ENCODE peak calls at places on chromosome 4, in four cellular contexts. One of them, this sample, is unnamed.

GRCh38 chr4:99324978-99325377 is 3.8 kb upstream of the ADH1B start:
- DNase-seq in MV-4-11: no peak
- DNase-seq in progenitor cell of endocrine pancreas: no peak
- DNase-seq in fibroblast of the aortic adventitia: peak; percentile 98
- DNase-seq in this sample: no peak

GRCh38 chr4:2934077-2934812 is 29.0 kb downstream of the NOP14 start:
- DNase-seq in fibroblast of the aortic adventitia: peak; percentile 54
- DNase-seq in MV-4-11: peak; percentile 85
- DNase-seq in progenitor cell of endocrine pancreas: no peak
- DNase-seq in this sample: peak; percentile 88

GRCh38 chr4:61911313-61911756 is 711.2 kb downstream of the ADGRL3 start:
- DNase-seq in fibroblast of the aortic adventitia: no peak
- DNase-seq in MV-4-11: peak; percentile 7
- DNase-seq in progenitor cell of endocrine pancreas: no peak
- DNase-seq in this sample: no peak

GRCh38 chr4:182764137-182764536 is 153.0 kb downstream of the DCTD start:
- DNase-seq in fibroblast of the aortic adventitia: no peak
- DNase-seq in progenitor cell of endocrine pancreas: no peak
- DNase-seq in MV-4-11: no peak
- DNase-seq in this sample: no peak

GRCh38 chr4:115851918-115852766 is 738.7 kb upstream of the NDST4 start:
- DNase-seq in fibroblast of the aortic adventitia: no peak
- DNase-seq in progenitor cell of endocrine pancreas: peak; percentile 47
- DNase-seq in MV-4-11: peak; percentile 22
- DNase-seq in this sample: no peak

GRCh38 chr4:149223659-149224058 is 592.0 kb downstream of the IQCM start:
- DNase-seq in fibroblast of the aortic adventitia: no peak
- DNase-seq in MV-4-11: no peak
- DNase-seq in progenitor cell of endocrine pancreas: no peak
- DNase-seq in this sample: no peak

GRCh38 chr4:143762511-143762910 is 62.0 kb upstream of the FREM3 start:
- DNase-seq in fibroblast of the aortic adventitia: no peak
- DNase-seq in progenitor cell of endocrine pancreas: no peak
- DNase-seq in MV-4-11: no peak
- DNase-seq in this sample: no peak

GRCh38 chr4:139956436-139957107 is 197.4 kb downstream of the MAML3 start:
- DNase-seq in fibroblast of the aortic adventitia: peak; percentile 55
- DNase-seq in MV-4-11: no peak
- DNase-seq in progenitor cell of endocrine pancreas: no peak
- DNase-seq in this sample: no peak

GRCh38 chr4:178414042-178414441 is 971.8 kb upstream of the AGA start:
- DNase-seq in MV-4-11: no peak
- DNase-seq in progenitor cell of endocrine pancreas: no peak
- DNase-seq in fibroblast of the aortic adventitia: no peak
- DNase-seq in this sample: no peak

GRCh38 chr4:158914178-158914577 is 145.4 kb downstream of the FNIP2 start:
- DNase-seq in fibroblast of the aortic adventitia: peak; percentile 83
- DNase-seq in MV-4-11: no peak
- DNase-seq in progenitor cell of endocrine pancreas: no peak
- DNase-seq in this sample: no peak

GRCh38 chr4:73593631-73594241 is 26.5 kb downstream of the RASSF6 start:
- DNase-seq in fibroblast of the aortic adventitia: peak; percentile 66
- DNase-seq in MV-4-11: peak; percentile 11
- DNase-seq in progenitor cell of endocrine pancreas: no peak
- DNase-seq in this sample: no peak

GRCh38 chr4:98446499-98447375 is 185.6 kb downstream of the RAP1GDS1 start:
- DNase-seq in fibroblast of the aortic adventitia: no peak
- DNase-seq in MV-4-11: peak; percentile 65
- DNase-seq in progenitor cell of endocrine pancreas: no peak
- DNase-seq in this sample: no peak

GRCh38 chr4:157127571-157127970 is 51.6 kb downstream of the GLRB start:
- DNase-seq in MV-4-11: no peak
- DNase-seq in fibroblast of the aortic adventitia: no peak
- DNase-seq in progenitor cell of endocrine pancreas: no peak
- DNase-seq in this sample: no peak

GRCh38 chr4:123462007-123462406 is 65.4 kb downstream of the SPRY1 start:
- DNase-seq in progenitor cell of endocrine pancreas: no peak
- DNase-seq in MV-4-11: no peak
- DNase-seq in fibroblast of the aortic adventitia: no peak
- DNase-seq in this sample: no peak

GRCh38 chr4:130147618-130148017 is 1051.7 kb downstream of the C4orf33 start:
- DNase-seq in MV-4-11: no peak
- DNase-seq in progenitor cell of endocrine pancreas: no peak
- DNase-seq in fibroblast of the aortic adventitia: no peak
- DNase-seq in this sample: no peak

GRCh38 chr4:76339364-76339763 is 32.8 kb downstream of the STBD1 start:
- DNase-seq in fibroblast of the aortic adventitia: no peak
- DNase-seq in progenitor cell of endocrine pancreas: no peak
- DNase-seq in MV-4-11: peak; percentile 29
- DNase-seq in this sample: no peak

GRCh38 chr4:24322517-24322916 is 261.8 kb downstream of the DHX15 start:
- DNase-seq in progenitor cell of endocrine pancreas: no peak
- DNase-seq in fibroblast of the aortic adventitia: peak; percentile 10
- DNase-seq in MV-4-11: no peak
- DNase-seq in this sample: no peak

GRCh38 chr4:180160195-180160985 is 2082.8 kb upstream of the TENM3 start:
- DNase-seq in MV-4-11: no peak
- DNase-seq in progenitor cell of endocrine pancreas: no peak
- DNase-seq in fibroblast of the aortic adventitia: no peak
- DNase-seq in this sample: no peak

GRCh38 chr4:173134426-173134825 is 34.2 kb upstream of the GALNT7 start:
- DNase-seq in progenitor cell of endocrine pancreas: no peak
- DNase-seq in fibroblast of the aortic adventitia: no peak
- DNase-seq in MV-4-11: no peak
- DNase-seq in this sample: no peak

GRCh38 chr4:132527817-132528216 is 621.3 kb upstream of the PCDH10 start:
- DNase-seq in MV-4-11: no peak
- DNase-seq in progenitor cell of endocrine pancreas: no peak
- DNase-seq in fibroblast of the aortic adventitia: no peak
- DNase-seq in this sample: no peak

GRCh38 chr4:177367336-177367735 is 57.7 kb downstream of the NEIL3 start:
- DNase-seq in MV-4-11: peak; percentile 20
- DNase-seq in fibroblast of the aortic adventitia: peak; percentile 28
- DNase-seq in progenitor cell of endocrine pancreas: no peak
- DNase-seq in this sample: no peak

GRCh38 chr4:120769227-120769626 is 153.3 kb downstream of the PRDM5 start:
- DNase-seq in MV-4-11: no peak
- DNase-seq in fibroblast of the aortic adventitia: peak; percentile 61
- DNase-seq in progenitor cell of endocrine pancreas: no peak
- DNase-seq in this sample: no peak

GRCh38 chr4:175253184-175253902 is 335.2 kb downstream of the ADAM29 start:
- DNase-seq in progenitor cell of endocrine pancreas: no peak
- DNase-seq in MV-4-11: no peak
- DNase-seq in fibroblast of the aortic adventitia: no peak
- DNase-seq in this sample: peak; percentile 28

GRCh38 chr4:23516719-23517118 is 373.1 kb downstream of the PPARGC1A start:
- DNase-seq in MV-4-11: no peak
- DNase-seq in progenitor cell of endocrine pancreas: no peak
- DNase-seq in fibroblast of the aortic adventitia: no peak
- DNase-seq in this sample: no peak

GRCh38 chr4:54001558-54002365 is 62.6 kb downstream of the CHIC2 start:
- DNase-seq in fibroblast of the aortic adventitia: no peak
- DNase-seq in MV-4-11: peak; percentile 52
- DNase-seq in progenitor cell of endocrine pancreas: no peak
- DNase-seq in this sample: no peak

GRCh38 chr4:41148292-41148691 is 66.0 kb downstream of the APBB2 start:
- DNase-seq in fibroblast of the aortic adventitia: no peak
- DNase-seq in progenitor cell of endocrine pancreas: no peak
- DNase-seq in MV-4-11: no peak
- DNase-seq in this sample: no peak

GRCh38 chr4:161188578-161188977 is 975.2 kb downstream of the FSTL5 start:
- DNase-seq in fibroblast of the aortic adventitia: no peak
- DNase-seq in progenitor cell of endocrine pancreas: no peak
- DNase-seq in MV-4-11: no peak
- DNase-seq in this sample: no peak

GRCh38 chr4:185143596-185143969 is 517 bp downstream of the SLC25A4 start:
- DNase-seq in progenitor cell of endocrine pancreas: no peak
- DNase-seq in MV-4-11: no peak
- DNase-seq in fibroblast of the aortic adventitia: peak; percentile 36
- DNase-seq in this sample: peak; percentile 78

GRCh38 chr4:1246901-1247810 is 1.8 kb downstream of the CTBP1 start:
- DNase-seq in MV-4-11: no peak
- DNase-seq in progenitor cell of endocrine pancreas: peak; percentile 7
- DNase-seq in fibroblast of the aortic adventitia: no peak
- DNase-seq in this sample: peak; percentile 79

GRCh38 chr4:104015680-104016079 is 295.9 kb upstream of the TACR3 start:
- DNase-seq in MV-4-11: no peak
- DNase-seq in progenitor cell of endocrine pancreas: no peak
- DNase-seq in fibroblast of the aortic adventitia: no peak
- DNase-seq in this sample: no peak

GRCh38 chr4:177118596-177118995 is 191.1 kb upstream of the NEIL3 start:
- DNase-seq in fibroblast of the aortic adventitia: peak; percentile 100
- DNase-seq in progenitor cell of endocrine pancreas: no peak
- DNase-seq in MV-4-11: no peak
- DNase-seq in this sample: no peak

GRCh38 chr4:112910109-112910736 is 139.2 kb upstream of the ANK2 start:
- DNase-seq in progenitor cell of endocrine pancreas: no peak
- DNase-seq in MV-4-11: no peak
- DNase-seq in fibroblast of the aortic adventitia: peak; percentile 89
- DNase-seq in this sample: no peak

GRCh38 chr4:108783666-108784463 is 21.0 kb upstream of the ETNPPL start:
- DNase-seq in progenitor cell of endocrine pancreas: no peak
- DNase-seq in fibroblast of the aortic adventitia: peak; percentile 37
- DNase-seq in MV-4-11: peak; percentile 17
- DNase-seq in this sample: no peak

GRCh38 chr4:112704991-112705845 is 68.3 kb downstream of the LARP7 start:
- DNase-seq in fibroblast of the aortic adventitia: peak; percentile 51
- DNase-seq in MV-4-11: no peak
- DNase-seq in progenitor cell of endocrine pancreas: peak; percentile 18
- DNase-seq in this sample: no peak

GRCh38 chr4:39700500-39700899 is 2.6 kb downstream of the UBE2K start:
- DNase-seq in progenitor cell of endocrine pancreas: no peak
- DNase-seq in fibroblast of the aortic adventitia: no peak
- DNase-seq in MV-4-11: no peak
- DNase-seq in this sample: no peak

GRCh38 chr4:55554453-55555030 is 7.8 kb upstream of the CLOCK start:
- DNase-seq in progenitor cell of endocrine pancreas: no peak
- DNase-seq in MV-4-11: peak; percentile 19
- DNase-seq in fibroblast of the aortic adventitia: peak; percentile 80
- DNase-seq in this sample: no peak

GRCh38 chr4:147049940-147050852 is 104.5 kb upstream of the TTC29 start:
- DNase-seq in progenitor cell of endocrine pancreas: no peak
- DNase-seq in MV-4-11: no peak
- DNase-seq in fibroblast of the aortic adventitia: peak; percentile 92
- DNase-seq in this sample: no peak

This sample was measured in kidney.